ENCODE peak calls at places on chromosome 3, in seven cellular contexts. R is body of pancreas; F is cardiac fibroblast; E is sigmoid colon; H is choroid plexus epithelial cell; P is CD8-positive, alpha-beta T cell; C is CD4-positive, alpha-beta T cell. A is an unnamed sample.

GRCh38 chr3:170999737-171000242 is 26.7 kb downstream of the SLC2A2 start:
- DNase-seq in R (peak; percentile 76), F (peak; percentile 76), E (no peak), H (peak; percentile 85), P (no peak), C (no peak), A (no peak)

GRCh38 chr3:177713921-177714900 is 516.9 kb upstream of the TBL1XR1 start:
- DNase-seq in R (no peak), F (no peak), E (no peak), H (no peak), P (no peak), C (no peak), A (no peak)

GRCh38 chr3:128488995-128489859 is 3.8 kb downstream of the GATA2 start:
- DNase-seq in R (peak; percentile 81), F (peak; percentile 60), E (peak; percentile 67), H (no peak), P (no peak), C (no peak), A (no peak)

GRCh38 chr3:184448321-184449160 is 68.7 kb downstream of the CHRD start:
- DNase-seq in R (no peak), F (peak; percentile 73), E (peak; percentile 46), H (peak; percentile 62), P (no peak), C (no peak), A (no peak)

GRCh38 chr3:39900462-39901002 is 91.1 kb downstream of the MYRIP start:
- DNase-seq in R (no peak), F (no peak), E (no peak), H (no peak), P (no peak), C (no peak), A (no peak)

GRCh38 chr3:143881102-143881501 is 32.8 kb upstream of the SLC9A9 start:
- DNase-seq in R (no peak), F (no peak), E (no peak), H (no peak), P (no peak), C (no peak), A (no peak)

GRCh38 chr3:30349507-30349906 is 256.9 kb upstream of the TGFBR2 start:
- DNase-seq in R (no peak), F (no peak), E (no peak), H (no peak), P (no peak), C (no peak), A (no peak)

GRCh38 chr3:111581403-111582113 is 13.6 kb downstream of the ZBED2 start:
- DNase-seq in R (no peak), F (no peak), E (no peak), H (no peak), P (no peak), C (no peak), A (no peak)

GRCh38 chr3:139447486-139447885 is 28.8 kb downstream of the RBP2 start:
- DNase-seq in R (no peak), F (no peak), E (no peak), H (no peak), P (no peak), C (no peak), A (no peak)

GRCh38 chr3:52483577-52484495 is 11.3 kb upstream of the STAB1 start:
- DNase-seq in R (no peak), F (peak; percentile 64), E (no peak), H (peak; percentile 63), P (no peak), C (no peak), A (no peak)

GRCh38 chr3:194640829-194641228 is 7.6 kb upstream of the TMEM44 start:
- DNase-seq in R (no peak), F (peak; percentile 37), E (no peak), H (peak; percentile 64), P (peak; percentile 69), C (peak; percentile 27), A (no peak)

GRCh38 chr3:57963811-57964346 is 44.3 kb upstream of the FLNB start:
- DNase-seq in R (no peak), F (no peak), E (no peak), H (no peak), P (no peak), C (no peak), A (no peak)

GRCh38 chr3:133763797-133764734 is 17.9 kb downstream of the TF start:
- DNase-seq in R (no peak), F (peak; percentile 15), E (no peak), H (no peak), P (no peak), C (no peak), A (no peak)

GRCh38 chr3:47381317-47382157 is 716 bp downstream of the PTPN23 start:
- DNase-seq in R (peak; percentile 86), F (peak; percentile 90), E (peak; percentile 94), H (peak; percentile 91), P (peak; percentile 70), C (peak; percentile 50), A (peak; percentile 64)

GRCh38 chr3:53196575-53197407 is 35.8 kb downstream of the PRKCD start:
- DNase-seq in R (peak; percentile 39), F (peak; percentile 70), E (no peak), H (peak; percentile 83), P (peak; percentile 42), C (no peak), A (no peak)

GRCh38 chr3:63384382-63384781 is 106.3 kb downstream of the SYNPR start:
- DNase-seq in R (no peak), F (no peak), E (no peak), H (no peak), P (no peak), C (no peak), A (no peak)

GRCh38 chr3:63385629-63386028 is 107.5 kb downstream of the SYNPR start:
- DNase-seq in R (no peak), F (no peak), E (no peak), H (no peak), P (no peak), C (no peak), A (no peak)

GRCh38 chr3:63387568-63387967 is 109.5 kb downstream of the SYNPR start:
- DNase-seq in R (no peak), F (no peak), E (no peak), H (peak; percentile 12), P (no peak), C (no peak), A (no peak)

GRCh38 chr3:63383040-63383439 is 104.9 kb downstream of the SYNPR start:
- DNase-seq in R (no peak), F (no peak), E (no peak), H (no peak), P (no peak), C (no peak), A (no peak)

DNA sequence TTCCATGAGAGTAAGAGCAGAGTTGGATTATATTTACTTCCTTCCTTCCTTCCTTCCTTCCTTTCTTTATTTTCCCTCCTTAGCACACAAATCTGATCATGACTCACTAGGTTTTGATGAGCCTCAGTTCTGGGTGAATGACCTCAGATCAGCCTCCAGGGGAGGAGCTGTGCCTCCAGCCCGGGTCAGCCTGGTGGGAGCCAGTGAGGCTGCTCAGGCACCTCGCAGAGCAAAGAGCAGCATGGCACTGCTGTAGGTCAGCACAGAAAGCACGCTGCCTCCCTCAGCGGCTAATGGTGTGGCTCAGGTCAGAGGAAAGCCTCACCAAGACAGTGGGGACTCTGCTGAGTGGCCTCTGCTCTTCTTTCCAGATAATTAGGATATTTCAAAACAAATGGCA is 108.5 kb downstream of the SYNPR start:
- DNase-seq in R (no peak), F (no peak), E (no peak), H (no peak), P (no peak), C (no peak), A (no peak)
- TF ChIP-seq CTCF in R (no peak), F (no peak), E (no peak), H (no peak), P (no peak), C (no peak), A (no peak)

DNA sequence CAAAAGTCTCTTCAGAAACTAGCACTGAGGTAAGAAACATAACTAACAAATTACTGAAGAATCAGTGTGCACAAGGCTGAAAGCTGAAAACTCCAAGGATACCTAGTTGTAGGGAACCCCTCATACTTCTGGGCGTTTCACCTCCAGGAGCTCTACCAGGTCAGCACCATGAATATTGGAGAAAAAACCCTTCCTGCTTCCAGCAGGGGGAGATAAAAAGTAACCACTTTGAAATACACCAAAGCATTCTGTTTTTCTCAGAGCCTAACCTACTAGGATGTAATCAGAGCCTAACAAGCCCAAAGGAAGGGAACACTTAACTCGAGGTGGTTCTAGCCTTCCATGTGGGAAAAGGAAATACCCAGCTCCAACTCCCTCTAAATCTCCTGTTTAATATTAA is 175.8 kb upstream of the MME start:
- DNase-seq in R (no peak), F (peak; percentile 55), E (no peak), H (peak; percentile 64), P (no peak), C (no peak), A (no peak)
- TF ChIP-seq CTCF in R (no peak), F (peak; percentile 54), E (no peak), H (peak; percentile 70), P (no peak), C (no peak), A (peak; percentile 54)

GRCh38 chr3:160205606-160206005 is 19.6 kb upstream of the C3orf80 start:
- DNase-seq in R (no peak), F (no peak), E (no peak), H (no peak), P (no peak), C (no peak), A (no peak)

GRCh38 chr3:160213181-160213580 is 12.0 kb upstream of the C3orf80 start:
- DNase-seq in R (no peak), F (no peak), E (no peak), H (no peak), P (no peak), C (no peak), A (no peak)

GRCh38 chr3:160210799-160211221 is 14.4 kb upstream of the C3orf80 start:
- DNase-seq in R (peak; percentile 27), F (peak; percentile 75), E (no peak), H (peak; percentile 81), P (no peak), C (no peak), A (no peak)
- TF ChIP-seq CTCF in R (peak; percentile 26), F (peak; percentile 48), E (no peak), H (peak; percentile 64), P (no peak), C (no peak), A (peak; percentile 16)

DNA sequence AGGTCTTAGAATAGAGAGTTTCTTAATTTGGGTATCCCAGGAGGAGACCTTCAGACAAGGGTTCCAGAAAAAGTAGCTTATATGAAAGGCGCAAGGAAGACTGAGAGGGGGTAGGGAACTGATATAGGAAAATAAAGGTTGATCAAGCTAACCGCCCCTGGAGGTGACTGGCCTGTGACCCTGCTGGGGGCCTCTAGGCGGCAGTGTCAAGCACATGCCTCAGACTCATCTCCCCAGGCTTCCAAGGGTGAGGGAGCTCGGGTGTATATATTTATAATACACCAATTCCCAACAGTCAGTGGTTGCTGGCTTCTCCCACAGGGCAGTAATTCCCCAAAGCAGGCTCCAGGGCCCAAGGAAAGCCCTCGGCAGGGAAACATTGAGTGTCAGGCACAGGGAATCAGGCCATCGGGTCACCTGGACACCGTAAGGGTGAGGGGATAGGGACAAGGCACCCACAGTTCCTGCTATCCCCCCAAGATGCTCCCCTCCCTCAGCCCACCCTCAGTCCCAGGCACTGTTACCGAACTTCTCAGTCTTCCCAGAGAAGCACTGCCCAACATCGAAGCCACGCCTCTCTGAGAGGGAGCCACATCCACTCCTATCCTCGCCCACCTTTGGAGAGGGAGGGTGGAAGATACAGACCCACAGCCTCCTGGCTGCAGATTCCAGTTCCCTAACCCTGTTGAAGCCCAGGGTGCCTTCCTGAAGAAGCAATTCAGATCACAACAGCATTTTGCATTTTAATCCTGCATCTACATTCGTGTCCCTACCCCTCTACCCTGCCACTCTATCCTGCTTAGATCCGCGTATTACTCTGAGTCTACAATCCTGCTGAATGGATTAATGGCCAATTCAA is 19.5 kb upstream of the CAV3 start:
- DNase-seq in R (no peak), F (no peak), E (no peak), H (peak; percentile 13), P (no peak), C (no peak), A (no peak)
- TF ChIP-seq CTCF in R (no peak), F (peak; percentile 67), E (no peak), H (peak; percentile 56), P (no peak), C (no peak), A (peak; percentile 50)

GRCh38 chr3:123194552-123194951 is 7.2 kb upstream of the SEC22A start:
- DNase-seq in R (peak; percentile 8), F (peak; percentile 39), E (no peak), H (peak; percentile 65), P (no peak), C (no peak), A (peak; percentile 41)
- TF ChIP-seq CTCF in R (peak; percentile 17), F (peak; percentile 46), E (no peak), H (peak; percentile 86), P (no peak), C (no peak), A (peak; percentile 58)

A was measured in progenitor cell of endocrine pancreas.